ENCODE peak calls at places on chromosome 17, in six cellular contexts. E, R, N, J, V and K are unnamed samples.

GRCh38 chr17:27471321-27472269 is 15.3 kb downstream of the KSR1 start:
- DNase-seq in E (no peak), R (no peak), N (no peak), J (no peak), V (no peak), K (no peak)

GRCh38 chr17:38725066-38725465 is 5.1 kb upstream of the CISD3 start:
- DNase-seq in E (no peak), R (no peak), N (no peak), J (no peak), V (no peak), K (no peak)

GRCh38 chr17:41057547-41057946 is 2.4 kb downstream of the KRTAP2-3 start:
- DNase-seq in E (no peak), R (no peak), N (no peak), J (no peak), V (no peak), K (no peak)

GRCh38 chr17:199806-200603 is 18.6 kb upstream of the DOC2B start:
- DNase-seq in E (no peak), R (no peak), N (peak; percentile 58), J (no peak), V (no peak), K (no peak)

GRCh38 chr17:72569193-72569946 is 448.6 kb downstream of the SOX9 start:
- DNase-seq in E (no peak), R (no peak), N (no peak), J (no peak), V (no peak), K (no peak)

GRCh38 chr17:48307814-48308411 is 122.1 kb downstream of the SKAP1 start:
- DNase-seq in E (no peak), R (peak; percentile 74), N (peak; percentile 28), J (peak; percentile 60), V (peak; percentile 23), K (peak; percentile 28)

GRCh38 chr17:17036520-17036998 is 5.7 kb upstream of the MPRIP start:
- DNase-seq in E (peak; percentile 72), R (no peak), N (no peak), J (peak; percentile 97), V (no peak), K (no peak)

GRCh38 chr17:19317359-19318095 is 45.0 kb downstream of the B9D1 start:
- DNase-seq in E (peak; percentile 76), R (peak; percentile 91), N (peak; percentile 85), J (peak; percentile 86), V (peak; percentile 85), K (no peak)

GRCh38 chr17:18184143-18185007 is 747 bp downstream of the ALKBH5 start:
- DNase-seq in E (peak; percentile 87), R (peak; percentile 67), N (peak; percentile 61), J (peak; percentile 75), V (peak; percentile 45), K (no peak)

GRCh38 chr17:81453049-81453448 is 57.8 kb downstream of the BAHCC1 start:
- DNase-seq in E (no peak), R (no peak), N (no peak), J (no peak), V (no peak), K (no peak)

GRCh38 chr17:35373984-35374765 is 754 bp upstream of the SLFN11 start:
- DNase-seq in E (peak; percentile 91), R (peak; percentile 23), N (peak; percentile 38), J (peak; percentile 86), V (peak; percentile 65), K (no peak)

GRCh38 chr17:5329784-5330557 is 47.9 kb downstream of the RABEP1 start:
- DNase-seq in E (no peak), R (no peak), N (no peak), J (no peak), V (no peak), K (no peak)

GRCh38 chr17:50805486-50805885 is 29.9 kb upstream of the WFIKKN2 start:
- DNase-seq in E (no peak), R (no peak), N (no peak), J (no peak), V (no peak), K (no peak)

GRCh38 chr17:56834380-56835258 is 668 bp downstream of the DGKE start:
- DNase-seq in E (peak; percentile 89), R (peak; percentile 78), N (peak; percentile 40), J (peak; percentile 74), V (peak; percentile 36), K (peak; percentile 42)
- TF ChIP-seq CTCF in E (no peak), R (no peak), N (no peak), J (no peak), V (peak; percentile 36), K (peak; percentile 34)

GRCh38 chr17:32929288-32929574 is 1.3 kb downstream of the TMEM98 start:
- DNase-seq in E (no peak), R (peak; percentile 33), N (no peak), J (no peak), V (no peak), K (no peak)

GRCh38 chr17:32928527-32929287 is 754 bp downstream of the TMEM98 start:
- DNase-seq in E (no peak), R (no peak), N (no peak), J (no peak), V (no peak), K (no peak)

GRCh38 chr17:32927724-32928526 is at the start of gene TMEM98:
- DNase-seq in E (peak; percentile 83), R (peak; percentile 82), N (peak; percentile 34), J (no peak), V (peak; percentile 20), K (no peak)

GRCh38 chr17:32930512-32930911 is 2.6 kb downstream of the TMEM98 start:
- DNase-seq in E (no peak), R (no peak), N (no peak), J (no peak), V (no peak), K (no peak)

DNA sequence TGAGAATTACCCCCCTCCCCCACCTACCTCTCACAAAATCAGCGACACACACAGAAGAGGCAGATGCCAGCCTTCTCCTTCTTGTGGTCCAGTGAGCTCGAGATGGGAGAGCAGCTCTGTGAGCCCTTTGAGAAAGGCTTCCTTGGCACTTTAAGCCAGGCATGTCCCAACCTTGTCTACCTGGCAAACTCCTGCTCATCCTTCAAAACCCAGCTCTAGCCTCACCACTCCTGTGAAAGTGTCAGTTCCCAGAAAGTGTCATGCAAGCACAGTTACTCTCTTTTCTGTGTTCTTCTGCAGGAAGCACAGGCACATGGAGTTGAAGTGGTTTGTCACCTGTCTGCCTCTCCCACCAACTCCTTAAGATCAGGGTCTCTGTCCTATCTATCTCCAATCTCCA is 1.6 kb downstream of the TMEM98 start:
- DNase-seq in E (no peak), R (no peak), N (no peak), J (no peak), V (no peak), K (no peak)
- H3K4me3 ChIP-seq in E (no peak overlapping the region), R (peak overlapping the region; percentile 88), N (peak overlapping the region; percentile 42), J (no peak overlapping the region), V (peak overlapping the region; percentile 75), K (no peak overlapping the region)

GRCh38 chr17:68085751-68086445 is 50.4 kb downstream of the KPNA2 start:
- DNase-seq in E (no peak), R (peak; percentile 32), N (no peak), J (peak; percentile 86), V (no peak), K (no peak)
- TF ChIP-seq CTCF in E (no peak), R (no peak), N (no peak), J (no peak), V (no peak), K (no peak)

GRCh38 chr17:42853968-42854790 is 3.2 kb downstream of the AOC3 start:
- DNase-seq in E (no peak), R (no peak), N (no peak), J (no peak), V (no peak), K (no peak)
- H3K4me3 ChIP-seq in E (peak overlapping the region; percentile 37), R (no peak overlapping the region), N (peak overlapping the region; percentile 19), J (no peak overlapping the region), V (peak overlapping the region; percentile 56), K (no peak overlapping the region)

GRCh38 chr17:62995377-62995885 is 29.4 kb downstream of the TANC2 start:
- DNase-seq in E (no peak), R (peak; percentile 31), N (no peak), J (peak; percentile 89), V (no peak), K (no peak)
- TF ChIP-seq CTCF in E (no peak), R (peak; percentile 34), N (peak; percentile 16), J (peak; percentile 70), V (peak; percentile 60), K (peak; percentile 78)

DNA sequence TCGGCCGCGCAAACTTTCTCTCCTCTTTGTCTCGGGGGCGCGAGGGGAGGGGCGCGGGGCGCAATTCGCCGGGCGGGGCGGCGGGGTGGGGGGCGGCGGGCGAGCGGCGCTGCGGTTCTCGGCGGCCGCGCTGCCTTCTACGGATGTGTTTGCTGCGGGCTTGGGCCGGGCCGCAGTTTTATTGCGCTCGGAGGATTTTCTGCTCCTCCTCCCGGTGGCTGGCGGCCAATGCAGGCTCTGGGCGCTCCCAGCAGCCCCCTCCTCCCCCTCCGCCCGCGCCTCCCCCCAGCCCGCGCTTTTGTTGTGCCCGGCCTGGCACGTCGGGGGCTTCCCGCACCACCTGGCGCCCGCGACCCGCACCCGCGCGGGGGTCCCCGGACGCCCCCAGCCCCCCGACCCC is at the start of gene TIMP2:
- DNase-seq in E (peak; percentile 96), R (peak; percentile 94), N (peak; percentile 95), J (peak; percentile 89), V (peak; percentile 93), K (no peak)
- H3K4me3 ChIP-seq in E (peak within 1 kb of the TSS; percentile 74), R (peak within 1 kb of the TSS; percentile 94), N (peak within 1 kb of the TSS; percentile 63), J (peak within 1 kb of the TSS; percentile 53), V (peak within 1 kb of the TSS; percentile 87), K (peak within 1 kb of the TSS; percentile 45)